ENCODE peak calls at places on chromosome 9, in seven cellular contexts. One of them, this sample, is unnamed.

GRCh38 chr9:105676351-105676923 is 14.2 kb downstream of the TAL2 start:
- DNase-seq in IMR-90: no peak
- DNase-seq in hepatocyte: no peak
- DNase-seq in sigmoid colon: no peak
- DNase-seq in NCI-H69: no peak
- DNase-seq in substantia nigra: no peak
- DNase-seq in uterus: no peak
- DNase-seq in this sample: no peak

GRCh38 chr9:69121155-69122085 is 52.7 kb upstream of the TJP2 start:
- DNase-seq in sigmoid colon: no peak
- DNase-seq in uterus: no peak
- DNase-seq in hepatocyte: peak
- DNase-seq in NCI-H69: peak
- DNase-seq in IMR-90: peak
- DNase-seq in substantia nigra: peak
- DNase-seq in this sample: peak

GRCh38 chr9:14326264-14326826 is 12.4 kb upstream of the NFIB start:
- DNase-seq in uterus: no peak
- DNase-seq in hepatocyte: no peak
- DNase-seq in substantia nigra: no peak
- DNase-seq in IMR-90: peak
- DNase-seq in sigmoid colon: no peak
- DNase-seq in NCI-H69: peak
- DNase-seq in this sample: no peak

GRCh38 chr9:6024035-6024554 is 8.7 kb upstream of the RANBP6 start:
- DNase-seq in NCI-H69: peak
- DNase-seq in substantia nigra: no peak
- DNase-seq in IMR-90: no peak
- DNase-seq in hepatocyte: peak
- DNase-seq in uterus: no peak
- DNase-seq in sigmoid colon: no peak
- DNase-seq in this sample: no peak

GRCh38 chr9:138122201-138122600 is 244.6 kb downstream of the CACNA1B start:
- DNase-seq in hepatocyte: no peak
- DNase-seq in sigmoid colon: no peak
- DNase-seq in substantia nigra: no peak
- DNase-seq in uterus: no peak
- DNase-seq in NCI-H69: no peak
- DNase-seq in IMR-90: no peak
- DNase-seq in this sample: peak

GRCh38 chr9:112119225-112120045 is 55.7 kb downstream of the SUSD1 start:
- DNase-seq in IMR-90: peak
- DNase-seq in hepatocyte: peak
- DNase-seq in uterus: no peak
- DNase-seq in sigmoid colon: no peak
- DNase-seq in substantia nigra: no peak
- DNase-seq in NCI-H69: peak
- DNase-seq in this sample: no peak

GRCh38 chr9:116589392-116590354 is 97.4 kb upstream of the TRIM32 start:
- DNase-seq in IMR-90: peak
- DNase-seq in sigmoid colon: no peak
- DNase-seq in substantia nigra: no peak
- DNase-seq in NCI-H69: peak
- DNase-seq in hepatocyte: peak
- DNase-seq in uterus: no peak
- DNase-seq in this sample: no peak

GRCh38 chr9:101087426-101087825 is 58.9 kb downstream of the PLPPR1 start:
- DNase-seq in sigmoid colon: no peak
- DNase-seq in uterus: no peak
- DNase-seq in hepatocyte: no peak
- DNase-seq in IMR-90: no peak
- DNase-seq in substantia nigra: no peak
- DNase-seq in NCI-H69: no peak
- DNase-seq in this sample: no peak

GRCh38 chr9:2255128-2255527 is 240.0 kb downstream of the SMARCA2 start:
- DNase-seq in uterus: no peak
- DNase-seq in sigmoid colon: no peak
- DNase-seq in hepatocyte: no peak
- DNase-seq in substantia nigra: no peak
- DNase-seq in IMR-90: no peak
- DNase-seq in NCI-H69: no peak
- DNase-seq in this sample: no peak

GRCh38 chr9:72984990-72985389 is 32.1 kb upstream of the ALDH1A1 start:
- DNase-seq in hepatocyte: no peak
- DNase-seq in IMR-90: no peak
- DNase-seq in NCI-H69: peak
- DNase-seq in uterus: no peak
- DNase-seq in substantia nigra: no peak
- DNase-seq in sigmoid colon: peak
- DNase-seq in this sample: no peak

GRCh38 chr9:113482341-113482740 is 18.8 kb downstream of the RGS3 start:
- DNase-seq in IMR-90: no peak
- DNase-seq in NCI-H69: no peak
- DNase-seq in hepatocyte: no peak
- DNase-seq in substantia nigra: no peak
- DNase-seq in sigmoid colon: peak
- DNase-seq in uterus: no peak
- DNase-seq in this sample: no peak

GRCh38 chr9:93902780-93903655 is 52.1 kb downstream of the BARX1 start:
- DNase-seq in NCI-H69: no peak
- DNase-seq in uterus: peak
- DNase-seq in hepatocyte: no peak
- DNase-seq in sigmoid colon: peak
- DNase-seq in substantia nigra: no peak
- DNase-seq in IMR-90: no peak
- DNase-seq in this sample: no peak

GRCh38 chr9:90914196-90914595 is 112.6 kb downstream of the SYK start:
- DNase-seq in IMR-90: no peak
- DNase-seq in uterus: no peak
- DNase-seq in hepatocyte: no peak
- DNase-seq in substantia nigra: no peak
- DNase-seq in NCI-H69: no peak
- DNase-seq in sigmoid colon: no peak
- DNase-seq in this sample: no peak

GRCh38 chr9:70553718-70554673 is 139.5 kb upstream of the KLF9 start:
- DNase-seq in uterus: peak
- DNase-seq in substantia nigra: no peak
- DNase-seq in IMR-90: peak
- DNase-seq in NCI-H69: no peak
- DNase-seq in sigmoid colon: peak
- DNase-seq in hepatocyte: no peak
- DNase-seq in this sample: no peak

GRCh38 chr9:104745852-104746251 is 1.6 kb upstream of the NIPSNAP3A start:
- DNase-seq in IMR-90: no peak
- DNase-seq in substantia nigra: no peak
- DNase-seq in NCI-H69: no peak
- DNase-seq in uterus: no peak
- DNase-seq in hepatocyte: no peak
- DNase-seq in sigmoid colon: no peak
- DNase-seq in this sample: no peak

GRCh38 chr9:93057703-93058356 is 671 bp upstream of the SUSD3 start:
- DNase-seq in uterus: peak
- DNase-seq in NCI-H69: no peak
- DNase-seq in substantia nigra: no peak
- DNase-seq in hepatocyte: no peak
- DNase-seq in sigmoid colon: no peak
- DNase-seq in IMR-90: no peak
- DNase-seq in this sample: peak

GRCh38 chr9:107989544-107989943 is 500.0 kb upstream of the KLF4 start:
- DNase-seq in hepatocyte: peak
- DNase-seq in substantia nigra: no peak
- DNase-seq in sigmoid colon: peak
- DNase-seq in IMR-90: peak
- DNase-seq in NCI-H69: no peak
- DNase-seq in uterus: peak
- DNase-seq in this sample: no peak

GRCh38 chr9:124512806-124513204 is 5.6 kb upstream of the NR5A1 start:
- DNase-seq in uterus: no peak
- DNase-seq in sigmoid colon: no peak
- DNase-seq in IMR-90: no peak
- DNase-seq in substantia nigra: no peak
- DNase-seq in NCI-H69: no peak
- DNase-seq in hepatocyte: no peak
- DNase-seq in this sample: no peak

GRCh38 chr9:128145536-128145935 is 3.7 kb upstream of the LCN2 start:
- DNase-seq in sigmoid colon: no peak
- DNase-seq in NCI-H69: no peak
- DNase-seq in IMR-90: no peak
- DNase-seq in hepatocyte: no peak
- DNase-seq in uterus: no peak
- DNase-seq in substantia nigra: no peak
- DNase-seq in this sample: peak

GRCh38 chr9:16899611-16900010 is 29.1 kb upstream of the BNC2 start:
- DNase-seq in uterus: no peak
- DNase-seq in NCI-H69: no peak
- DNase-seq in IMR-90: peak
- DNase-seq in hepatocyte: no peak
- DNase-seq in substantia nigra: no peak
- DNase-seq in sigmoid colon: no peak
- DNase-seq in this sample: no peak

GRCh38 chr9:124658165-124659017 is 112.7 kb downstream of the NR6A1 start:
- DNase-seq in uterus: peak
- DNase-seq in sigmoid colon: peak
- DNase-seq in hepatocyte: peak
- DNase-seq in IMR-90: peak
- DNase-seq in substantia nigra: peak
- DNase-seq in NCI-H69: peak
- DNase-seq in this sample: peak

GRCh38 chr9:114282507-114282906 is 40.4 kb upstream of the ORM1 start:
- DNase-seq in IMR-90: no peak
- DNase-seq in hepatocyte: no peak
- DNase-seq in substantia nigra: no peak
- DNase-seq in sigmoid colon: no peak
- DNase-seq in NCI-H69: peak
- DNase-seq in uterus: peak
- DNase-seq in this sample: no peak

GRCh38 chr9:133701981-133702797 is 36.0 kb downstream of the SARDH start:
- DNase-seq in hepatocyte: peak
- DNase-seq in substantia nigra: no peak
- DNase-seq in IMR-90: peak
- DNase-seq in sigmoid colon: peak
- DNase-seq in NCI-H69: no peak
- DNase-seq in uterus: no peak
- DNase-seq in this sample: peak

GRCh38 chr9:97237951-97238851 is 69.3 kb upstream of the CCDC180 start:
- DNase-seq in hepatocyte: peak
- DNase-seq in IMR-90: peak
- DNase-seq in NCI-H69: peak
- DNase-seq in substantia nigra: peak
- DNase-seq in sigmoid colon: peak
- DNase-seq in uterus: peak
- DNase-seq in this sample: peak

GRCh38 chr9:5389109-5389732 is 48.5 kb downstream of the PLGRKT start:
- DNase-seq in IMR-90: peak
- DNase-seq in substantia nigra: no peak
- DNase-seq in sigmoid colon: no peak
- DNase-seq in NCI-H69: peak
- DNase-seq in hepatocyte: no peak
- DNase-seq in uterus: no peak
- DNase-seq in this sample: no peak

GRCh38 chr9:131747352-131747751 is 7.5 kb upstream of the RAPGEF1 start:
- DNase-seq in substantia nigra: no peak
- DNase-seq in hepatocyte: peak
- DNase-seq in IMR-90: peak
- DNase-seq in sigmoid colon: no peak
- DNase-seq in uterus: no peak
- DNase-seq in NCI-H69: peak
- DNase-seq in this sample: no peak

This sample was measured in kidney.